ENCODE peak calls at places on chromosome 18, in eight cellular contexts. D, H, O, F, E, Z, A and J are unnamed samples.

GRCh38 chr18:3499498-3499897 is 49.5 kb downstream of the TGIF1 start:
- DNase-seq in Z (no peak), E (no peak), D (peak; percentile 20), A (no peak), F (no peak), O (no peak), H (no peak), J (peak; percentile 4)

GRCh38 chr18:39841133-39842041 is 2113.6 kb upstream of the PIK3C3 start:
- DNase-seq in Z (peak; percentile 86), H (peak; percentile 82), A (no peak), D (peak; percentile 92), O (peak; percentile 84), F (peak; percentile 69), E (peak; percentile 86), J (no peak)

GRCh38 chr18:21242141-21243040 is at the start of gene GREB1L:
- DNase-seq in D (peak; percentile 29), E (peak; percentile 21), F (peak; percentile 89), O (peak; percentile 70), H (peak; percentile 55), Z (no peak), A (no peak), J (no peak)

GRCh38 chr18:35038881-35039491 is 2.2 kb upstream of the MAPRE2 start:
- DNase-seq in O (no peak), F (no peak), Z (no peak), E (no peak), A (no peak), H (no peak), D (no peak), J (no peak)

GRCh38 chr18:31401156-31402025 is 24.8 kb downstream of the DSG4 start:
- DNase-seq in O (no peak), F (no peak), H (no peak), Z (no peak), A (no peak), E (no peak), D (peak; percentile 15), J (no peak)

GRCh38 chr18:58125183-58125582 is 81.2 kb downstream of the NEDD4L start:
- DNase-seq in E (no peak), D (peak; percentile 35), O (no peak), F (no peak), A (no peak), Z (peak; percentile 15), H (no peak), J (no peak)

GRCh38 chr18:74489631-74490030 is 6.5 kb upstream of the CNDP2 start:
- DNase-seq in F (peak; percentile 25), H (peak; percentile 28), O (no peak), A (no peak), D (peak; percentile 73), Z (peak; percentile 19), E (peak; percentile 31), J (no peak)

GRCh38 chr18:3554811-3555427 is 104.9 kb downstream of the TGIF1 start:
- DNase-seq in F (no peak), D (no peak), O (no peak), E (no peak), A (no peak), H (no peak), Z (no peak), J (no peak)

GRCh38 chr18:36752929-36753865 is 75.6 kb downstream of the TPGS2 start:
- DNase-seq in D (peak; percentile 16), A (no peak), H (no peak), O (no peak), F (no peak), Z (no peak), E (no peak), J (no peak)

GRCh38 chr18:42192251-42193248 is 237.5 kb downstream of the PIK3C3 start:
- DNase-seq in O (no peak), D (peak; percentile 41), Z (no peak), E (peak; percentile 1), F (peak; percentile 54), H (no peak), A (no peak), J (no peak)

GRCh38 chr18:10927290-10927979 is 221.9 kb downstream of the PIEZO2 start:
- DNase-seq in O (no peak), H (no peak), D (peak; percentile 86), A (no peak), F (peak; percentile 82), E (peak; percentile 87), Z (peak; percentile 73), J (no peak)

GRCh38 chr18:10822457-10822856 is 296.6 kb downstream of the NAPG start:
- DNase-seq in A (peak; percentile 3), F (no peak), D (peak; percentile 66), Z (no peak), O (no peak), E (no peak), H (no peak), J (peak; percentile 63)

GRCh38 chr18:26386421-26386820 is 160.2 kb downstream of the TAF4B start:
- DNase-seq in H (no peak), A (no peak), F (peak; percentile 53), O (no peak), D (peak; percentile 71), E (no peak), Z (peak; percentile 32), J (no peak)

GRCh38 chr18:21742323-21742687 is 1.7 kb downstream of the MIB1 start:
- DNase-seq in F (peak; percentile 36), Z (no peak), H (no peak), A (no peak), D (no peak), E (peak; percentile 11), O (no peak), J (no peak)

GRCh38 chr18:61845212-61845611 is 47.6 kb downstream of the RNF152 start:
- DNase-seq in Z (no peak), E (no peak), A (no peak), F (no peak), O (no peak), D (no peak), H (no peak), J (no peak)

GRCh38 chr18:22552899-22553460 is 135.3 kb upstream of the CTAGE1 start:
- DNase-seq in O (no peak), E (no peak), D (no peak), Z (no peak), H (no peak), A (no peak), F (no peak), J (no peak)

GRCh38 chr18:14978962-14979535 is 231.1 kb downstream of the ANKRD30B start:
- DNase-seq in D (peak; percentile 14), O (no peak), F (peak; percentile 13), E (peak; percentile 58), A (no peak), H (no peak), Z (no peak), J (peak; percentile 26)

GRCh38 chr18:49563130-49563540 is 1.3 kb downstream of the LIPG start:
- DNase-seq in F (no peak), E (no peak), O (no peak), D (peak; percentile 50), A (no peak), H (no peak), Z (no peak), J (no peak)
- H3K4me3 ChIP-seq in F (no peak overlapping the region), E (no peak overlapping the region), O (no peak overlapping the region), D (peak overlapping the region; percentile 61), A (no peak overlapping the region), H (no peak overlapping the region), Z (peak overlapping the region; percentile 56), J (no peak overlapping the region)

GRCh38 chr18:48834421-48835011 is 116.2 kb downstream of the SMAD7 start:
- DNase-seq in A (peak; percentile 59), H (peak; percentile 94), E (peak; percentile 87), O (peak; percentile 81), Z (peak; percentile 87), D (peak; percentile 93), F (peak; percentile 93), J (no peak)

GRCh38 chr18:48831802-48832201 is 119.0 kb downstream of the SMAD7 start:
- DNase-seq in H (peak; percentile 17), O (no peak), F (no peak), Z (no peak), E (no peak), D (no peak), A (no peak), J (no peak)

GRCh38 chr18:48833701-48834394 is 116.9 kb downstream of the SMAD7 start:
- DNase-seq in E (no peak), D (no peak), Z (no peak), A (peak; percentile 60), O (peak; percentile 35), F (peak; percentile 16), H (peak; percentile 61), J (no peak)

GRCh38 chr18:48831113-48831759 is 119.5 kb downstream of the SMAD7 start:
- DNase-seq in F (no peak), D (no peak), A (no peak), O (no peak), H (peak; percentile 38), Z (no peak), E (no peak), J (no peak)

GRCh38 chr18:48832961-48833700 is 117.6 kb downstream of the SMAD7 start:
- DNase-seq in H (peak; percentile 68), O (no peak), F (peak; percentile 65), E (peak; percentile 66), Z (no peak), A (no peak), D (no peak), J (no peak)
- H3K4me3 ChIP-seq in H (no peak overlapping the region), O (no peak overlapping the region), F (no peak overlapping the region), E (no peak overlapping the region), Z (peak overlapping the region; percentile 27), A (no peak overlapping the region), D (no peak overlapping the region), J (no peak overlapping the region)

DNA sequence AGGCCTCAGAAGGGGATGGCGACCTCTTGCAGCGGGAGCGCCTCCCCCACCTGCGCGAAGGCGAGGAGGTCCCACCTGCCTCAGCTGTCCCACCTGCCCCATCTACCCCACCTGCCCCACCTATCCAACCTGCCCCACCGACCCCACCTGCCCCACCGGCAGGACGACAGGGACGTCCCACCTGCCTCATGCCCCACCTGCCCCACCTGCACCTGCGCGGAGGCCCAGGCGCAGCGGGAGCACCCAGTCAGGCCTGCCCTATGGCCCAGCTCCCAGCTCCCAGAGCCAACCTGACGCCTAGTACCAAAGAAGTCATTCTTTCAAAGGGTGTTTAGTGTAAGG is 489.1 kb upstream of the SMIM21 start:
- DNase-seq in D (no peak), F (no peak), A (no peak), Z (no peak), O (no peak), E (no peak), H (no peak), J (no peak)
- H3K4me3 ChIP-seq in D (no peak overlapping the region), F (peak overlapping the region; percentile 68), A (no peak overlapping the region), Z (peak overlapping the region; percentile 44), O (peak overlapping the region; percentile 54), E (no peak overlapping the region), H (no peak overlapping the region), J (no peak overlapping the region)

DNA sequence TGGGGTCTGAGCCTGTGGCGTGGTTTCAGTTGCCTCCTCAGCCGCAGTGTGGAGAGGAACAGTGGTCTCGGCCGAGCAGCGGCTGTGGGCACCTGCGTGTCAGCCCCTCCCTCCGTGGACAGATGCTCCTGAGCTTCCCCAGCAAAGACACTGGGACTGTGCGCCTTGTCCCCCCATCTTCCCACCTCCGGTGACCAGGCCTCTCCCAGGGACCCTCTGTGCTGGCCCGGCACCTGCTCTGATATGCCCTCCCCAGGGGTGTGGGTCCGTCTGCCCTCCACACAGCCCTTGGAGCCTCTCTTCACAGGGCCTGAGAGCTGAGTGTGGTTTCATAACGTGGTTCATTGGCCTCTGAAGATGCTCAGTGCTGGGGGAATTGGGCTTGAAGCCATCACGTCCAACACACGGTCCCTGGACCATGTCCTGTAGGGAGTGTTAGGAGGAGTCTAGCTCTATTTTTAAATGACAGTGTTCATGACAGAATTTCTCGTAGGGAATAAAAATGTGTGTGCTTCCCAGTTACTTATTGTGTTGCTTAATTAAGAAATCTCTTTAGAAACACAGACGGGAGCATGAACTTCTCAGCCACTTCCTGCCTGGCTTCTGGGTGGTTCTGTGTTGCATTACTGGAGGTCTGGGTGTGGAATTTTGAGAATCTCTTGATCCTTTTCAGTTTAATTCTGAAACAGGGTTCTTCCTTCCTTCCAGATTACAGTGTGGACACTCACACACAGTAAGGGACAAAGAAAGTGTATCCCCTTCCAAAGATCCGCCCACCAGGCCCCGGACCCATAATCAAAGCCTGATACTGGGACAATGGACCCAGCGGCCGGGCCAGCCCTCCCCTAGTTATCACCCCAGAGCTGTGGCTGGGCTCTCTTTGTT is 110.7 kb downstream of the NFATC1 start:
- DNase-seq in Z (no peak), F (peak; percentile 26), D (peak; percentile 71), E (no peak), H (no peak), O (peak; percentile 35), A (no peak), J (peak; percentile 66)
- H3K4me3 ChIP-seq in Z (no peak overlapping the region), F (peak overlapping the region; percentile 77), D (no peak overlapping the region), E (no peak overlapping the region), H (no peak overlapping the region), O (no peak overlapping the region), A (no peak overlapping the region), J (peak overlapping the region; percentile 32)